ENCODE peak calls at places on chromosomes 7 and 10, in ten cellular contexts. C, Q, E, K, A, W, H, P, J and O are unnamed samples. For H3K36me3 and H3K4me1, the result is how much of the 10 kb centered on the place peaks cover.

GRCh38 chr10:63657812-63658211 is 136.6 kb downstream of the REEP3 start:
- DNase-seq in A (no peak), E (no peak), Q (no peak), H (no peak), K (no peak), J (no peak), C (no peak), P (no peak), W (no peak), O (no peak)

GRCh38 chr7:154385214-154385613 is 333.0 kb downstream of the DPP6 start:
- DNase-seq in K (no peak), J (no peak), H (no peak), C (no peak), Q (no peak), W (no peak), P (no peak), E (no peak), A (no peak), O (no peak)

GRCh38 chr7:157775021-157775559 is 438.3 kb downstream of the DNAJB6 start:
- DNase-seq in J (no peak), K (no peak), Q (no peak), W (no peak), A (no peak), C (no peak), H (no peak), E (no peak), P (peak), O (peak)

GRCh38 chr7:74412061-74412460 is 41.6 kb upstream of the GTF2IRD1 start:
- DNase-seq in K (no peak), A (no peak), E (no peak), P (no peak), C (no peak), Q (no peak), W (no peak), J (no peak), H (no peak), O (no peak)

GRCh38 chr7:155269766-155270585 is 27.7 kb upstream of the INSIG1 start:
- DNase-seq in H (no peak), E (no peak), K (no peak), P (no peak), Q (no peak), A (no peak), C (peak), W (no peak), J (no peak), O (no peak)

GRCh38 chr10:71217266-71218045 is 5.1 kb downstream of the UNC5B start:
- DNase-seq in C (no peak), P (no peak), H (peak), A (no peak), Q (no peak), J (no peak), W (no peak), K (no peak), E (no peak), O (no peak)

GRCh38 chr10:81179324-81179723 is 641.6 kb downstream of the SH2D4B start:
- DNase-seq in W (no peak), A (no peak), K (no peak), E (no peak), Q (no peak), J (no peak), P (no peak), C (no peak), H (no peak), O (no peak)

GRCh38 chr10:86085686-86086085 is 280.9 kb downstream of the GRID1 start:
- DNase-seq in W (no peak), C (no peak), Q (no peak), P (no peak), K (no peak), A (no peak), E (no peak), J (no peak), H (no peak), O (no peak)

GRCh38 chr10:98664329-98665042 is 217.8 kb upstream of the HPS1 start:
- DNase-seq in A (no peak), E (no peak), P (no peak), W (peak), J (peak), H (no peak), Q (no peak), K (no peak), C (no peak), O (no peak)

GRCh38 chr10:514137-514671 is 175.3 kb downstream of the DIP2C start:
- DNase-seq in C (no peak), H (no peak), J (no peak), P (no peak), Q (peak), A (peak), K (no peak), E (no peak), W (no peak), O (peak)

GRCh38 chr10:102004376-102004775 is 51.6 kb downstream of the ARMH3 start:
- DNase-seq in P (no peak), C (no peak), W (no peak), J (no peak), A (no peak), K (no peak), H (no peak), Q (no peak), E (no peak), O (no peak)

GRCh38 chr10:120632936-120633335 is 175.9 kb downstream of the PLPP4 start:
- DNase-seq in P (no peak), W (no peak), H (no peak), K (no peak), J (no peak), C (no peak), A (no peak), E (no peak), Q (no peak), O (no peak)

GRCh38 chr10:43409385-43410109 is 561 bp upstream of the HNRNPF start:
- DNase-seq in Q (peak), A (peak), K (no peak), H (no peak), E (no peak), P (peak), J (no peak), C (no peak), W (peak), O (peak)

GRCh38 chr7:157335991-157336382 is 817 bp upstream of the DNAJB6 start:
- DNase-seq in E (no peak), A (no peak), C (no peak), H (no peak), P (no peak), K (no peak), J (no peak), W (no peak), Q (no peak), O (no peak)

GRCh38 chr10:118615888-118616287 is 20.4 kb upstream of the PRLHR start:
- DNase-seq in C (no peak), A (no peak), Q (no peak), J (no peak), K (no peak), P (no peak), H (no peak), W (peak), E (no peak), O (no peak)

GRCh38 chr7:92404170-92404614 is 43.1 kb upstream of the GATAD1 start:
- DNase-seq in A (no peak), P (no peak), E (no peak), C (no peak), W (no peak), H (no peak), K (no peak), J (no peak), Q (no peak), O (no peak)

GRCh38 chr7:77799078-77799964 is 748 bp downstream of the PHTF2 start:
- DNase-seq in C (peak), H (peak), J (no peak), E (no peak), K (peak), Q (peak), P (peak), W (peak), A (peak), O (peak)

GRCh38 chr10:7795605-7796004 is 7.6 kb downstream of the ATP5F1C start:
- DNase-seq in C (no peak), P (no peak), H (peak), A (no peak), Q (no peak), J (no peak), W (no peak), E (no peak), K (no peak), O (no peak)

GRCh38 chr7:51009716-51010496 is 227.2 kb upstream of the GRB10 start:
- DNase-seq in C (peak), A (no peak), P (no peak), W (peak), K (no peak), H (no peak), Q (no peak), J (no peak), E (no peak), O (no peak)

GRCh38 chr7:28203498-28204240 is 23.1 kb upstream of the JAZF1 start:
- DNase-seq in P (no peak), H (no peak), J (no peak), Q (no peak), W (no peak), A (no peak), E (no peak), K (no peak), C (no peak), O (no peak)

GRCh38 chr7:115052706-115053105 is 130.8 kb downstream of the MDFIC start:
- DNase-seq in C (no peak), Q (no peak), P (no peak), E (no peak), J (no peak), A (no peak), W (no peak), K (no peak), H (no peak), O (no peak)

GRCh38 chr10:49353895-49354566 is 41.9 kb downstream of the DRGX start:
- DNase-seq in Q (no peak), J (no peak), P (no peak), H (no peak), W (no peak), E (no peak), C (no peak), K (no peak), A (no peak), O (no peak)

GRCh38 chr10:130635528-130635927 is 499.3 kb downstream of the GLRX3 start:
- DNase-seq in H (peak), P (no peak), W (no peak), K (no peak), J (no peak), A (no peak), Q (no peak), C (no peak), E (no peak), O (no peak)

GRCh38 chr7:83456413-83456812 is 192.5 kb downstream of the SEMA3E start:
- DNase-seq in K (no peak), E (no peak), J (no peak), H (no peak), C (no peak), Q (no peak), A (no peak), P (no peak), W (no peak), O (no peak)

GRCh38 chr10:28147706-28148105 is 148.8 kb upstream of the ODAD2 start:
- DNase-seq in C (no peak), J (no peak), W (no peak), P (no peak), K (no peak), H (no peak), E (no peak), Q (no peak), A (no peak), O (no peak)

GRCh38 chr10:109591631-109592030 is 331.7 kb downstream of the XPNPEP1 start:
- DNase-seq in A (no peak), H (no peak), P (no peak), Q (no peak), E (no peak), J (no peak), K (no peak), W (peak), C (no peak), O (no peak)

GRCh38 chr7:129553861-129554530 is 51.7 kb downstream of the SMKR1 start:
- DNase-seq in W (peak), P (no peak), J (no peak), A (no peak), H (no peak), C (no peak), Q (peak), E (no peak), K (no peak), O (no peak)

GRCh38 chr7:66352071-66352470 is 146.9 kb downstream of the TPST1 start:
- DNase-seq in C (no peak), Q (peak), E (peak), H (no peak), A (no peak), J (no peak), K (no peak), W (no peak), P (no peak), O (no peak)

GRCh38 chr10:87712913-87713616 is 53.4 kb downstream of the PAPSS2 start:
- DNase-seq in C (no peak), E (no peak), Q (no peak), W (no peak), H (no peak), P (no peak), A (no peak), K (no peak), J (no peak), O (no peak)

GRCh38 chr10:45160266-45160665 is 155.1 kb downstream of the OR13A1 start:
- DNase-seq in W (peak), A (no peak), E (no peak), H (no peak), Q (no peak), J (no peak), K (no peak), P (no peak), C (no peak), O (no peak)

GRCh38 chr7:138608292-138608691 is 92.9 kb downstream of the SVOPL start:
- DNase-seq in H (no peak), Q (no peak), E (no peak), K (no peak), W (no peak), C (no peak), J (peak), A (no peak), P (no peak), O (no peak)

GRCh38 chr7:76165106-76165972 is 36.4 kb upstream of the SRRM3 start:
- DNase-seq in K (no peak), Q (no peak), E (no peak), H (no peak), W (no peak), P (peak), C (no peak), A (no peak), J (no peak), O (no peak)

GRCh38 chr7:27160147-27160545 is 3.7 kb upstream of the HOXA7 start:
- DNase-seq in E (no peak), C (no peak), W (peak), H (no peak), P (peak), A (peak), J (no peak), Q (peak), K (peak), O (no peak)

GRCh38 chr7:149450821-149451220 is 10.0 kb downstream of the ZNF777 start:
- DNase-seq in A (no peak), C (no peak), H (no peak), Q (no peak), P (no peak), J (no peak), K (no peak), W (no peak), E (no peak), O (no peak)

GRCh38 chr10:37712489-37713131 is 144.8 kb downstream of the ZNF248 start:
- DNase-seq in K (no peak), W (no peak), H (no peak), A (peak), E (no peak), P (peak), C (no peak), Q (no peak), J (no peak), O (no peak)

GRCh38 chr10:49504528-49504927 is 34.4 kb downstream of the ERCC6 start:
- DNase-seq in P (no peak), A (no peak), W (no peak), Q (no peak), K (no peak), E (no peak), J (no peak), H (no peak), C (no peak), O (no peak)

GRCh38 chr7:101496017-101496416 is 133.1 kb downstream of the MYL10 start:
- DNase-seq in H (no peak), P (no peak), E (no peak), Q (no peak), C (no peak), K (no peak), J (no peak), W (no peak), A (no peak), O (no peak)

GRCh38 chr7:68938151-68938550 is 660.1 kb upstream of the AUTS2 start:
- DNase-seq in W (no peak), H (no peak), A (no peak), K (no peak), Q (no peak), J (no peak), C (no peak), P (no peak), E (no peak), O (no peak)

GRCh38 chr7:50591480-50592438 is 26.6 kb upstream of the DDC start:
- DNase-seq in C (no peak), P (peak), Q (no peak), K (no peak), H (no peak), E (no peak), A (no peak), W (no peak), J (peak), O (no peak)

GRCh38 chr7:55489552-55489951 is 82.8 kb downstream of the VOPP1 start:
- DNase-seq in E (no peak), C (no peak), K (no peak), J (no peak), A (no peak), P (no peak), H (no peak), Q (no peak), W (no peak), O (no peak)
- H3K36me3 ChIP-seq in E (under half), C (under half), K (under half), J (half or more), A (under half), P (half or more), H (under half), Q (under half), W (under half), O (under half)

GRCh38 chr10:113171662-113172061 is 221.6 kb downstream of the TCF7L2 start:
- DNase-seq in Q (no peak), C (no peak), K (no peak), W (no peak), E (no peak), A (no peak), P (no peak), H (no peak), J (no peak), O (no peak)

GRCh38 chr10:113169853-113170455 is 219.9 kb downstream of the TCF7L2 start:
- DNase-seq in A (no peak), K (no peak), P (no peak), Q (no peak), E (no peak), J (peak), W (no peak), H (no peak), C (no peak), O (no peak)

GRCh38 chr10:113168560-113168959 is 218.5 kb downstream of the TCF7L2 start:
- DNase-seq in P (no peak), H (no peak), E (no peak), Q (no peak), J (no peak), K (no peak), C (no peak), A (no peak), W (no peak), O (no peak)

GRCh38 chr10:113167702-113168101 is 217.7 kb downstream of the TCF7L2 start:
- DNase-seq in A (no peak), P (no peak), H (no peak), J (no peak), C (no peak), W (no peak), Q (no peak), K (no peak), E (no peak), O (no peak)

GRCh38 chr10:113169111-113169510 is 219.1 kb downstream of the TCF7L2 start:
- DNase-seq in W (no peak), K (no peak), P (no peak), C (no peak), E (no peak), J (no peak), H (peak), Q (no peak), A (no peak), O (no peak)
- H3K4me1 ChIP-seq in W (under half), K (under half), P (under half), C (under half), E (under half), J (under half), H (under half), Q (under half), A (under half), O (under half)

DNA sequence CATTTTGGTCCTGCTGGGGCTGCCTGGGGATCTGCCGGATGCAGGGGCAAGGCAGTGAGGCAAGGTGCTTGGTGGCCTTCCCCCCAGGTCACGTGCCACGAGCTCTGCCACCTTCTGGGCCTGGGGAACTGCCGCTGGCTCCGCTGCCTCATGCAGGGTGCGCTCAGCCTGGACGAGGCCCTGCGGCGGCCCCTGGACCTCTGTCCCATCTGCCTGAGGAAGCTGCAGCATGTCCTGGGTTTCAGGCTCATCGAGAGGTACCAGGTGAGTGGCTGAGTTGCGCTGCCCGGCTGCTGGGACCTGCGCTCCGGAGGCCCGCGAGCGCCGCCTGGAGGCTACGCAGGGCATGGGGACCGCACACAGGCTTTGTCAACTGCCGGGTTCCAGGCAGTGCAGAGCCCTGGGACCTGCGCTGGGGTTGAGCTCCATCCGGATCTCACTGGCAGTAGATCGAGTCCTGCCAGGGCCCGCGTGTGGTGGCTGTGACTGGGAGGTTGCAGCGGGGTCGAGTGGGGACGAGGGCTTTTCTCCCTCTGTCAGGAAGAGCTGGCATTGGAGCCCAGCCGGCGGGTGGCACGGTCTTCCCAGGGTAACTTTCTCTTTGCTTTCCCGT is 21.7 kb downstream of the AMZ1 start:
- DNase-seq in E (peak), H (peak), Q (peak), P (peak), J (peak), K (peak), W (peak), C (no peak), A (peak), O (peak)
- H3K4me3 ChIP-seq in E (no peak), H (no peak), Q (no peak), P (no peak), J (peak), K (no peak), W (no peak), C (no peak), A (peak), O (peak)

GRCh38 chr10:29522038-29522855 is 112.5 kb downstream of the SVIL start:
- DNase-seq in Q (no peak), K (no peak), W (no peak), J (no peak), P (no peak), A (no peak), C (no peak), H (no peak), E (no peak), O (no peak)

GRCh38 chr10:29529146-29529545 is 105.6 kb downstream of the SVIL start:
- DNase-seq in J (no peak), C (no peak), A (no peak), Q (no peak), K (no peak), W (no peak), H (no peak), E (no peak), P (no peak), O (no peak)

GRCh38 chr10:29525762-29526161 is 109.0 kb downstream of the SVIL start:
- DNase-seq in H (no peak), A (no peak), W (no peak), K (no peak), P (no peak), Q (no peak), E (no peak), J (no peak), C (no peak), O (no peak)

GRCh38 chr10:29524294-29524693 is 110.5 kb downstream of the SVIL start:
- DNase-seq in P (no peak), H (no peak), J (no peak), W (no peak), A (no peak), K (no peak), Q (no peak), C (no peak), E (no peak), O (no peak)

GRCh38 chr10:29524720-29525119 is 110.1 kb downstream of the SVIL start:
- DNase-seq in Q (no peak), J (no peak), K (no peak), P (no peak), H (no peak), W (no peak), A (no peak), E (no peak), C (no peak), O (no peak)
- H3K36me3 ChIP-seq in Q (under half), J (under half), K (half or more), P (half or more), H (half or more), W (under half), A (half or more), E (under half), C (under half), O (half or more)

DNA sequence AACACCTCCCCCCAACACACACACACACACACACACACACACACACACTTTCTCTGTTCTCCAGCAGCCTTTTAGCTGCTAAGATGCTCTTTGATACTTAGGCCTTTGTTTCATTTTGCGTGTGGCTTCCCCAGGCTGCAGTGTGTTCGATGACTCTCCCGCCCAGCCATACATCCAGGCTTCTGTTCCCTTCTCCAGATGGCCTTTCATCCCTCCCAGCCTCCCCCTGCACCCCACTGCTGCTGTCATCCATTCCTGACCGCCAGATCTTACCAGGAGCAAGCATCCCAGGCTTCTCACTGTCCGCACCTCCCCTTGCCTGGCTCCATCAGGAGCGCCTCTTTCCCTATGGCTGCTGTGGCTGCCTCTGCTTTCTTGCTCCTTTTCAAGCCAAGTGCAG is 77.8 kb upstream of the PPIF start:
- DNase-seq in W (no peak), H (no peak), J (no peak), E (no peak), P (no peak), C (no peak), K (no peak), Q (no peak), A (no peak), O (no peak)
- H3K4me1 ChIP-seq in W (under half), H (under half), J (under half), E (under half), P (under half), C (under half), K (half or more), Q (half or more), A (half or more), O (half or more)

GRCh38 chr10:23694921-23695824 is 256.3 kb downstream of the OTUD1 start:
- DNase-seq in J (no peak), H (no peak), Q (no peak), P (peak), K (no peak), A (no peak), C (no peak), E (no peak), W (no peak), O (no peak)
- H3K4me3 ChIP-seq in J (no peak), H (peak), Q (no peak), P (peak), K (peak), A (peak), C (no peak), E (peak), W (no peak), O (peak)